ENCODE peak calls at places on chromosomes 11 and 22, in nine cellular contexts. C is Caco-2; B is left ventricle myocardium inferior; W is body of pancreas; M is H9; X is neuronal stem cell; Q is CD8-positive, alpha-beta T cell; J is HAP-1; I is GM23248. P is an unnamed sample. For H3K27me3, the result is how much of the 10 kb centered on the place peaks cover.

GRCh38 chr11:60924110-60924905 is at the start of gene TMEM132A:
- DNase-seq in Q (peak), J (peak), C (peak), I (peak), W (peak), X (peak), B (peak), M (peak), P (peak)

GRCh38 chr11:104625246-104625645 is 273.0 kb downstream of the CASP12 start:
- DNase-seq in X (no peak), C (no peak), J (no peak), I (peak), Q (no peak), B (no peak), W (no peak), M (no peak), P (no peak)

GRCh38 chr11:77557553-77557952 is 32.2 kb upstream of the AQP11 start:
- DNase-seq in Q (no peak), W (no peak), C (no peak), I (peak), J (peak), B (no peak), X (no peak), M (peak), P (no peak)

GRCh38 chr22:28896611-28897010 is 13.2 kb downstream of the ZNRF3 start:
- DNase-seq in X (no peak), B (no peak), C (no peak), M (peak), W (no peak), I (no peak), Q (no peak), J (no peak), P (no peak)

GRCh38 chr11:36073411-36074203 is 129.7 kb downstream of the LDLRAD3 start:
- DNase-seq in W (peak), X (no peak), C (no peak), I (peak), J (no peak), M (no peak), B (peak), Q (no peak), P (no peak)

GRCh38 chr11:120702656-120703055 is 191.1 kb downstream of the GRIK4 start:
- DNase-seq in M (no peak), X (no peak), J (no peak), Q (no peak), I (no peak), W (no peak), B (no peak), C (no peak), P (no peak)

GRCh38 chr22:39090426-39091064 is 6.5 kb upstream of the APOBEC3H start:
- DNase-seq in Q (peak), C (no peak), I (peak), M (no peak), J (no peak), X (no peak), B (no peak), W (peak), P (no peak)

GRCh38 chr11:101817536-101817935 is 97.3 kb upstream of the CEP126 start:
- DNase-seq in B (no peak), I (no peak), M (no peak), W (no peak), C (no peak), X (no peak), J (no peak), Q (no peak), P (no peak)

GRCh38 chr11:8757047-8757446 is 74.5 kb downstream of the RPL27A start:
- DNase-seq in C (no peak), B (no peak), I (peak), M (no peak), W (no peak), Q (no peak), J (no peak), X (no peak), P (no peak)

GRCh38 chr11:127136438-127136837 is 135.9 kb upstream of the KIRREL3 start:
- DNase-seq in J (no peak), B (no peak), C (no peak), M (no peak), Q (no peak), W (no peak), X (no peak), I (no peak), P (no peak)

GRCh38 chr11:76041208-76041607 is 165.1 kb downstream of the WNT11 start:
- DNase-seq in M (peak), J (no peak), Q (no peak), B (no peak), X (no peak), I (no peak), W (no peak), C (peak), P (no peak)

GRCh38 chr11:66189031-66189745 is 79.3 kb upstream of the RAB1B start:
- DNase-seq in X (no peak), Q (no peak), M (no peak), W (no peak), J (no peak), C (no peak), B (no peak), I (peak), P (no peak)

GRCh38 chr11:102599642-102600261 is 25.4 kb downstream of the MMP20 start:
- DNase-seq in C (peak), I (peak), Q (no peak), X (no peak), M (no peak), B (no peak), J (no peak), W (peak), P (no peak)

GRCh38 chr11:69044111-69045013 is 4.4 kb upstream of the TPCN2 start:
- DNase-seq in I (peak), B (peak), W (peak), M (peak), X (peak), J (peak), C (peak), Q (no peak), P (peak)

GRCh38 chr11:2387266-2387982 is 10.3 kb downstream of the CD81 start:
- DNase-seq in J (no peak), I (peak), W (no peak), X (no peak), C (no peak), B (no peak), Q (peak), M (no peak), P (no peak)

GRCh38 chr22:31947296-31947695 is 3.0 kb downstream of the YWHAH start:
- DNase-seq in J (peak), B (no peak), X (no peak), Q (peak), C (no peak), I (no peak), W (peak), M (no peak), P (no peak)

GRCh38 chr11:64062185-64063039 is 26.7 kb downstream of the FLRT1 start:
- DNase-seq in I (no peak), J (no peak), Q (no peak), B (no peak), X (no peak), M (no peak), W (no peak), C (no peak), P (no peak)

GRCh38 chr11:13339196-13340153 is 61.9 kb downstream of the BMAL1 start:
- DNase-seq in I (peak), B (no peak), Q (no peak), M (no peak), J (no peak), C (no peak), X (no peak), W (no peak), P (peak)

GRCh38 chr11:13880719-13881118 is 81.8 kb upstream of the SPON1 start:
- DNase-seq in W (no peak), X (no peak), M (no peak), C (no peak), Q (no peak), J (no peak), I (no peak), B (no peak), P (no peak)

GRCh38 chr22:46462726-46463371 is 74.6 kb downstream of the CELSR1 start:
- DNase-seq in C (no peak), Q (no peak), X (no peak), M (no peak), B (no peak), W (no peak), I (peak), J (no peak), P (no peak)

DNA sequence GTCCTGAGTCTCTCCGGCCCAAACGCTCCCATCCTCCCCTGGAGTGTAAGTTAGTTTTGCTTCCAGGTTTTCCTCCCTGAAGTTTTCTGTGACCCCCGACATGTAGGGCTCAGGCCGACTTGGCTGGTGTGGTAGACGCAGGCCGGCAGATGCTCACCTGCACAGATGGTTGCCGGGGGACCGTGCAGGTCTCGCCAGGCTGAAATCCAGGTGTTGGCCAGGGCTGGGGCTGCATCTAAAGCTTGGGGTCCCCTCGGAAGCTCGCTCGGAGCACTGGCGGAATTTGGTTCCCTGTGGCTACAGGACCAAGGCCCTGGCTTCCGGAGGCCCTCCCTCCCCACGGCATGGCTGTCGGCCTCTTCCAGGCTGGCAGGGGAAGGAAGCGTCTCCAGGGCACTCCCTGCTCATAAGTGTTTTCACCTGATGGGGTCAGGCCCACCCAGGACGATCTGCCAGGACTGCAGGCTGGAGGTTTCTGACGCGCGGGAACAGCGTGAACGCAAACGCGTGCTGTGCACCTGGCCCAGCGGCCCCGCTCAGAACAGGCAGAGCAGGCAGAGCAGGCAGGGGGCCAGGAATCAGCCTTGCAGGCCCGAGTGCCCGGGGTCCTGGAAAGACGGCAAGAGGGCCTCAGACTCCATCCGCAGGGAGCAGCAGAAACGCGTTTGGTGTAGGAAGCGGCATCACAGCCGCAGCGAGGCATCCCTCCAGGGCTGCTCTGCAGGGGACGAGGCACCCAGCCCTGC is 258.2 kb downstream of the BRD1 start:
- DNase-seq in M (peak), X (no peak), I (no peak), J (no peak), C (peak), W (no peak), Q (no peak), B (no peak), P (peak)
- H3K27me3 ChIP-seq in M (under half), X (under half), I (under half), J (under half), C (under half), W (under half), Q (under half), B (under half), P (under half)

GRCh38 chr11:20208622-20209090 is 48.4 kb upstream of the DBX1 start:
- DNase-seq in J (no peak), B (no peak), Q (no peak), M (peak), X (peak), I (no peak), C (no peak), W (no peak), P (no peak)
- H3K27me3 ChIP-seq in J (under half), B (half or more), Q (under half), M (half or more), X (under half), I (half or more), C (under half), W (under half), P (under half)

DNA sequence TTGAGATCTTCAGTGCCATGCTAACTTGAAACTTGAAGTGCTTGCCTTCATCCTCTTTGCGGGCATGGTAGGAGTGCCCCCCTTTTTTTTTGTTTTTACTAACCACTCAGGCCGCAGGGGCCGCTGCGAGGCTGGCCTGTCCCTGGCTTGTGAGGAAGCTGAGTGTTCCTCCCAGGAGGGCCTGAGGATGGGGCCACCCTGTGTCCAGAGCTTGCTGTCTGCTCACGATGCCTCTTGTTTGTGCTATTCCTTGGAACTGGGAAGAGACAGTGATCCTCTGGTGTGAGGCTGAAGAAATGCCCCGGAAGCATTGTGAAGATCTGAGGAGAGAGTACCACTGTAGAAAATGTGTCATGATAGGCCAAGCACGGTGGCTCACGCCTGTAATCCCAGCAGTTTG is 2.3 kb downstream of the TANGO2 start:
- DNase-seq in B (no peak), X (no peak), C (no peak), W (no peak), M (no peak), I (no peak), Q (no peak), J (no peak), P (no peak)
- H3K27me3 ChIP-seq in B (under half), X (under half), C (under half), W (under half), M (under half), I (under half), Q (under half), J (under half), P (under half)

GRCh38 chr11:558503-558902 is 2.0 kb downstream of the LMNTD2 start:
- DNase-seq in W (no peak), I (no peak), X (no peak), Q (no peak), C (no peak), M (no peak), J (no peak), B (no peak), P (peak)
- H3K27me3 ChIP-seq in W (under half), I (under half), X (under half), Q (under half), C (under half), M (under half), J (under half), B (half or more), P (under half)

GRCh38 chr11:113447621-113448310 is 27.4 kb downstream of the DRD2 start:
- DNase-seq in M (no peak), W (no peak), I (peak), X (no peak), B (no peak), J (no peak), Q (no peak), C (no peak), P (no peak)
- H3K27me3 ChIP-seq in M (under half), W (under half), I (under half), X (under half), B (half or more), J (under half), Q (under half), C (under half), P (under half)